ENCODE peak calls at places on chromosomes 3 and 15, in four cellular contexts. R, M, U and O are unnamed samples.
A peak's percentile ranks its signal among the peaks of the same experiment; 100 is the strongest.

GRCh38 chr3:115085197-115085865 is 61.8 kb downstream of the ZBTB20 start:
- DNase-seq in R (no peak), M (no peak), U (peak; percentile 64), O (peak; percentile 16)

GRCh38 chr3:147038456-147038855 is 367.9 kb downstream of the ZIC4 start:
- DNase-seq in R (no peak), M (no peak), U (no peak), O (no peak)

GRCh38 chr3:184241447-184242296 is 7.1 kb downstream of the ALG3 start:
- DNase-seq in R (no peak), M (no peak), U (no peak), O (no peak)

GRCh38 chr3:10623578-10624275 is 118.3 kb upstream of the ATP2B2 start:
- DNase-seq in R (no peak), M (no peak), U (no peak), O (no peak)

GRCh38 chr3:55939287-55939686 is 452.2 kb upstream of the WNT5A start:
- DNase-seq in R (no peak), M (no peak), U (no peak), O (no peak)

GRCh38 chr15:100858294-100858693 is 21.3 kb upstream of the ALDH1A3 start:
- DNase-seq in R (no peak), M (no peak), U (no peak), O (no peak)

GRCh38 chr15:39591141-39591895 is 10.4 kb downstream of the THBS1 start:
- DNase-seq in R (no peak), M (peak; percentile 26), U (peak; percentile 39), O (no peak)

GRCh38 chr3:186888569-186888968 is 41.8 kb upstream of the ST6GAL1 start:
- DNase-seq in R (no peak), M (no peak), U (no peak), O (peak; percentile 17)

GRCh38 chr3:140630866-140631265 is 47.0 kb upstream of the TRIM42 start:
- DNase-seq in R (no peak), M (no peak), U (peak; percentile 41), O (no peak)

GRCh38 chr3:71130516-71131384 is 452.8 kb downstream of the FOXP1 start:
- DNase-seq in R (no peak), M (no peak), U (peak; percentile 85), O (no peak)

GRCh38 chr3:49759226-49759625 is 27.1 kb downstream of the IP6K1 start:
- DNase-seq in R (no peak), M (no peak), U (no peak), O (no peak)

GRCh38 chr15:59501531-59502113 is 63.6 kb downstream of the FAM81A start:
- DNase-seq in R (peak; percentile 74), M (peak; percentile 20), U (peak; percentile 71), O (no peak)

GRCh38 chr3:148955544-148956346 is 35.6 kb upstream of the GYG1 start:
- DNase-seq in R (peak; percentile 39), M (peak; percentile 67), U (peak; percentile 77), O (peak; percentile 38)

GRCh38 chr3:37909067-37909911 is 47.6 kb downstream of the CTDSPL start:
- DNase-seq in R (peak; percentile 4), M (no peak), U (peak; percentile 64), O (no peak)